ENCODE peak calls at places on chromosomes 13 and 19, in four cellular contexts. W is K562, T is HepG2, C is HCT116. J is an unnamed sample.

GRCh38 chr13:90683711-90684131 is 663.8 kb upstream of the MIR17HG start:
- DNase-seq in W (no peak), T (no peak), C (no peak), J (no peak)

GRCh38 chr13:98462946-98463345 is 114.0 kb downstream of the STK24 start:
- DNase-seq in C (no peak), T (no peak), W (no peak), J (no peak)

GRCh38 chr19:11446652-11447301 is 11.3 kb downstream of the PRKCSH start:
- DNase-seq in T (no peak), C (no peak), W (peak), J (no peak)

GRCh38 chr13:111201304-111201940 is 86.3 kb downstream of the ARHGEF7 start:
- DNase-seq in C (no peak), W (no peak), T (no peak), J (no peak)

GRCh38 chr13:56720841-56721240 is 419.9 kb upstream of the PRR20A start:
- DNase-seq in T (no peak), C (no peak), W (no peak), J (no peak)

GRCh38 chr19:45147835-45148676 is 12.7 kb downstream of the NKPD1 start:
- DNase-seq in W (peak), T (no peak), C (no peak), J (no peak)

GRCh38 chr19:11106477-11106876 is 17.2 kb downstream of the LDLR start:
- DNase-seq in C (no peak), T (no peak), W (no peak), J (no peak)

GRCh38 chr13:49400755-49401659 is 42.9 kb downstream of the CAB39L start:
- DNase-seq in C (no peak), T (no peak), W (peak), J (no peak)

GRCh38 chr19:13164370-13165090 is 14.3 kb downstream of the IER2 start:
- DNase-seq in W (peak), T (peak), C (no peak), J (no peak)

GRCh38 chr19:12880551-12881171 is 588 bp downstream of the DNASE2 start:
- DNase-seq in T (no peak), W (no peak), C (no peak), J (no peak)

GRCh38 chr19:35328851-35329285 is at the start of gene CD22:
- DNase-seq in C (no peak), W (no peak), T (no peak), J (no peak)

GRCh38 chr19:50485284-50485955 is 8.8 kb upstream of the GARIN5A start:
- DNase-seq in C (no peak), W (no peak), T (no peak), J (no peak)

GRCh38 chr13:100534147-100534818 is 54.3 kb downstream of the GGACT start:
- DNase-seq in C (no peak), T (no peak), W (no peak), J (no peak)

GRCh38 chr19:39408392-39409206 is 2.0 kb downstream of the ZFP36 start:
- DNase-seq in T (no peak), W (no peak), C (peak), J (peak)

GRCh38 chr19:5571777-5572176 is 4.0 kb upstream of the TINCR start:
- DNase-seq in W (no peak), C (no peak), T (no peak), J (no peak)

GRCh38 chr13:99419591-99420243 is 81.6 kb upstream of the TM9SF2 start:
- DNase-seq in T (no peak), C (no peak), W (no peak), J (no peak)

GRCh38 chr13:29494520-29494919 is 101.0 kb downstream of the SLC7A1 start:
- DNase-seq in W (no peak), C (no peak), T (no peak), J (no peak)

GRCh38 chr13:35470671-35471465 is 5.6 kb downstream of the MAB21L1 start:
- DNase-seq in W (no peak), C (no peak), T (no peak), J (no peak)

GRCh38 chr19:21585491-21585890 is 80.1 kb downstream of the ZNF429 start:
- DNase-seq in C (no peak), W (no peak), T (no peak), J (no peak)

GRCh38 chr19:55596304-55596703 is 3.0 kb downstream of the FIZ1 start:
- DNase-seq in C (no peak), W (no peak), T (no peak), J (no peak)

GRCh38 chr19:55597493-55597892 is 1.8 kb downstream of the FIZ1 start:
- DNase-seq in C (no peak), W (no peak), T (no peak), J (no peak)

GRCh38 chr19:55599468-55600335 is at the start of the genes FIZ1 and ZNF524:
- DNase-seq in C (peak), T (peak), W (peak), J (peak)

GRCh38 chr19:55598719-55599467 is 424 bp downstream of the FIZ1 start:
- DNase-seq in C (peak), T (peak), W (peak), J (peak)

DNA sequence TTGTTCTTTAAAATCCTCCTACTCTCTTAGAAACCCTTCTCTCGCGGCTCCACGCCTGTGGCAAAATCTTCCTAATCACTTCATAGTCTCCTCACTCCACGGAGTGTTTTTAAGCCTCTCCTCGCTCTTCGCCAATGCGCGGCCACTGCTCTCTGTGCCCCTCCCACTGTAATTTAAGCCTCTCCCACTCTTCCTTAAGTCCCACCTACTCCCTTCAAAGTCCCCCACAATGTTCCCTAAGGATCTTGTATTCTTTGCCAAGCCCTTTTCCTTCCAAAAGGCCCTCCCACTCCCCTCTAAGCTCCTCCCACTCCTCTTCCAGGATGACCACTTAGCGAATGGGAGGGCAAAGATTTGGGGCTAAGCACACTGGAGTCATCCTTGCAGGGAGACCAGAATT is 1.3 kb downstream of the FIZ1 start:
- DNase-seq in W (no peak), C (no peak), T (no peak), J (no peak)
- H3K4me3 ChIP-seq in W (no peak), C (peak), T (no peak), J (no peak)

DNA sequence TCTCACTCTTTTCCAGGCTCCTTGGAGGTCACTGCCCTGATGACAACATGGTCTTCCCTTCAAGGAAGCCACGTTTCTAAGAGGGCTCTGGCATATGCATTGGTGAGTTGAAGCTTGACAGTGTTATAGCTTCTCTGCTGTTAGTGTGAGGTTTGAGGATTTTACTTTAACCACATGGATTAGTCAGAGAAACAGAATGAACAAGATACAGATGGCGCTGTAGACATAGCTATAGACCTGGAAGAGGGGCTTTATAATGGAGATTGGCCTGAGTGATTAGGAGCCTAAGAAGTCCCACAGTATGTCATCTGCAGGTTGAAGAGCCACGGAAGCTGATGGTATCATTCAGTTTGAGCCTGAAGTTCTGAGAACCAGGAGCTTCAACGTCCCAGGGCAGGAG is 18.4 kb upstream of the URI1 start:
- DNase-seq in C (no peak), T (no peak), W (no peak), J (no peak)
- TF ChIP-seq TCF7L2 in C (no peak), T (no peak), W (no peak), J (no peak)

GRCh38 chr19:53639471-53639870 is 7.7 kb downstream of the DPRX start:
- DNase-seq in T (no peak), C (no peak), W (no peak), J (no peak)
- H3K4me3 ChIP-seq in T (no peak), C (no peak), W (no peak), J (no peak)

GRCh38 chr19:46925548-46925950 is 64.8 kb downstream of the ARHGAP35 start:
- DNase-seq in W (no peak), C (no peak), T (peak), J (no peak)

GRCh38 chr19:46919324-46919723 is 58.5 kb downstream of the ARHGAP35 start:
- DNase-seq in T (no peak), W (no peak), C (no peak), J (no peak)

GRCh38 chr19:46924874-46925547 is 64.2 kb downstream of the ARHGAP35 start:
- DNase-seq in W (peak), C (no peak), T (no peak), J (no peak)

GRCh38 chr19:46920341-46920740 is 59.5 kb downstream of the ARHGAP35 start:
- DNase-seq in C (no peak), W (no peak), T (no peak), J (no peak)

GRCh38 chr19:46922465-46922864 is 61.7 kb downstream of the ARHGAP35 start:
- DNase-seq in W (no peak), T (no peak), C (no peak), J (no peak)
- TF ChIP-seq TCF7L2 in W (no peak), T (no peak), C (no peak), J (no peak)

GRCh38 chr19:15223649-15224371 is 8.4 kb downstream of the EPHX3 start:
- DNase-seq in C (no peak), T (no peak), W (no peak), J (no peak)
- H3K4me3 ChIP-seq in C (no peak), T (peak), W (peak), J (peak)

GRCh38 chr19:48770223-48770622 is 14.9 kb downstream of the FGF21 start:
- DNase-seq in T (no peak), C (no peak), W (no peak), J (no peak)
- TF ChIP-seq TCF7L2 in T (no peak), C (no peak), W (no peak), J (no peak)

DNA sequence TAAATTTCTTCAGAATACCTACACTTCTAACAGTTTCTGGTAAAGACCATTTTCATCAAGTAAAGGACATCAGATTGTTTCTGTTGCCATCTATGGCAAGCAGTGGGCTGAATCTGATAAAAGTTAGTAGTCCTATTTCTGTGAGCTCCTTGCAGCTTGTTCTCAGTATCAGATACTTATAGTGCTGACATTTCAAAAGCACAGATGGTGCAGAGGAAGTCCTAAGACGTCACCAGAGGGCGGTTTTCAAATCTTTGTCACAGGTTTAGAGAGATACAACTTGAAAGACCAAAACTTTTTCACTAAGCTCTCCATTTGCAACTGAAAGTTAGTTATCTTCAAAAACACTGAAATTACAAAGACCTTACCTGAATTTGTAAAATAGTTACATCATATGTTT is 719.8 kb downstream of the SLITRK1 start:
- DNase-seq in W (peak), T (no peak), C (no peak), J (no peak)
- H3K4me3 ChIP-seq in W (no peak), T (no peak), C (no peak), J (no peak)

GRCh38 chr13:113535381-113535781 is 44.9 kb upstream of the DCUN1D2 start:
- DNase-seq in C (no peak), T (no peak), W (no peak), J (no peak)

GRCh38 chr13:113534236-113534860 is 43.8 kb upstream of the DCUN1D2 start:
- DNase-seq in C (no peak), T (no peak), W (no peak), J (no peak)

GRCh38 chr13:113531041-113531873 is 40.7 kb upstream of the DCUN1D2 start:
- DNase-seq in C (no peak), W (no peak), T (no peak), J (no peak)

GRCh38 chr13:113533441-113533840 is 42.9 kb upstream of the DCUN1D2 start:
- DNase-seq in W (no peak), T (no peak), C (no peak), J (no peak)

GRCh38 chr13:113532156-113532806 is 41.8 kb upstream of the DCUN1D2 start:
- DNase-seq in W (no peak), T (no peak), C (no peak), J (no peak)
- TF ChIP-seq TCF7L2 in W (no peak), T (no peak), C (no peak), J (no peak)

GRCh38 chr19:30718728-30719127 is 346.5 kb downstream of the ZNF536 start:
- DNase-seq in W (no peak), T (no peak), C (no peak), J (no peak)

GRCh38 chr19:30718014-30718413 is 345.8 kb downstream of the ZNF536 start:
- DNase-seq in T (no peak), C (no peak), W (no peak), J (no peak)

GRCh38 chr19:30717381-30717780 is 345.2 kb downstream of the ZNF536 start:
- DNase-seq in T (no peak), C (no peak), W (no peak), J (no peak)

GRCh38 chr19:30719991-30720329 is 347.8 kb downstream of the ZNF536 start:
- DNase-seq in W (no peak), T (no peak), C (no peak), J (no peak)

DNA sequence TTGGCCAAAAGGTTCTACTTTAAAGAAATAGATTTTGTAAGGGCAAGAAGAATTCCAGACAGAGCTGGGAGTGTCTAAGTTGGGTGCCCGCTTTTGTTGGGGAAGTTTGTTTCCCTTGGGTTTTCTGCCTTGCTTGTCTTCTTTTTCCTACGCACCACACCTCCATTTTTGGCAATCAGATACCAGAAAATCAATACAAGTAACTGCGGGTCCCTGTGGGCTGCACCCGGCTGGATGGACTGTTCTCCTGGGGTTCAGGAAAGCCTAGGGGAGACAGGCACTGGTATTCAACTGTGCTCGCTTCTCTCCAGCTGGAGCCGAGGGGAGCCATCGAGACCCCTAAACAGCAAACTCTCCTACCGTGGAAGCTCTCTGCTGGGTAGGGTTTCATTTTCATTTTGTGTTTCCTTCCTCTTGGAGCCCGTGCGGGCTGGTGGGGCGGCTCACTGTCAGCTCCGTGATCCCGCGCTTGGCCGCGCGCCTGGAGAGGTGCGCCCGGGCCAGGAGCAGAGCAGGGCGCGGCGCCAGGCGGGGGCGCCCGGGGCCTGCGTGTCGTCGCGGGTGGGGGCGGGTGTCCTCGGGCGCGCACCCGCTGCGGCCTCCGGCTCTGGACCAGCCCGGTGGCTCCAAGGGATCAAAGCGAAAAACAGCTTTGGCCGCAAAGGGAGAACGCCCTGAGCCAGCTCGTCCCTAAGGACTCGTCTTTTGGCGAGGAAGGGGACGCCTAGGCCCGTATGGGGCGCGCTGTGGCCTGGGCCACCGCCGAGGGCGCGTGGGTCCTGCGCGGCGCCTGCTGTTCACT is 347.2 kb downstream of the ZNF536 start:
- DNase-seq in C (no peak), W (peak), T (no peak), J (no peak)
- H3K4me3 ChIP-seq in C (no peak), W (no peak), T (no peak), J (peak)

GRCh38 chr19:18204394-18205179 is 745 bp upstream of the RAB3A start:
- DNase-seq in C (no peak), T (no peak), W (no peak), J (no peak)
- TF ChIP-seq TCF7L2 in C (no peak), T (no peak), W (peak), J (no peak)

J was measured in Panc1.